ENCODE peak calls at places on chromosomes 16 and 17, in four cellular contexts. S is T-cell, J is OCI-LY7, A is stomach. O is an unnamed sample.

GRCh38 chr16:9039208-9039607 is 52.2 kb upstream of the HAPSTR1 start:
- DNase-seq in J (peak), A (no peak), S (no peak), O (peak)

GRCh38 chr16:11432856-11433395 is 87.7 kb downstream of the RMI2 start:
- DNase-seq in J (no peak), A (no peak), S (no peak), O (no peak)

GRCh38 chr16:17520567-17520966 is 49.8 kb upstream of the XYLT1 start:
- DNase-seq in A (no peak), S (no peak), J (no peak), O (no peak)

GRCh38 chr17:38893113-38893512 is 23.3 kb downstream of the LASP1 start:
- DNase-seq in J (no peak), A (no peak), S (no peak), O (no peak)

GRCh38 chr17:28008526-28008925 is 34.0 kb upstream of the NLK start:
- DNase-seq in S (no peak), J (peak), A (peak), O (peak)

GRCh38 chr17:70479779-70480178 is 310.4 kb downstream of the KCNJ2 start:
- DNase-seq in A (no peak), J (no peak), S (no peak), O (no peak)

GRCh38 chr16:83305092-83305491 is 502.7 kb upstream of the HSBP1 start:
- DNase-seq in J (no peak), S (no peak), A (no peak), O (no peak)

GRCh38 chr17:70905796-70906195 is 736.5 kb downstream of the KCNJ2 start:
- DNase-seq in A (no peak), J (no peak), S (no peak), O (no peak)

GRCh38 chr16:85931596-85932402 is 32.8 kb downstream of the IRF8 start:
- DNase-seq in A (no peak), S (no peak), J (peak), O (no peak)

GRCh38 chr16:67431805-67432476 is 1.0 kb downstream of the HSD11B2 start:
- DNase-seq in S (no peak), J (no peak), A (no peak), O (no peak)

GRCh38 chr17:43094129-43094834 is 30.9 kb downstream of the BRCA1 start:
- DNase-seq in J (no peak), S (no peak), A (no peak), O (no peak)

GRCh38 chr17:5069724-5070123 is 8.5 kb upstream of the ZFP3 start:
- DNase-seq in S (no peak), A (no peak), J (no peak), O (no peak)

GRCh38 chr17:31248986-31249385 is 48.1 kb downstream of the OMG start:
- DNase-seq in J (no peak), A (no peak), S (no peak), O (no peak)

GRCh38 chr16:8956265-8957060 is 7.2 kb downstream of the USP7 start:
- DNase-seq in J (no peak), A (no peak), S (no peak), O (no peak)

GRCh38 chr17:37131064-37131463 is 182.3 kb downstream of the AATF start:
- DNase-seq in J (no peak), A (no peak), S (no peak), O (no peak)

GRCh38 chr17:12815642-12816141 is 26.4 kb downstream of the ARHGAP44 start:
- DNase-seq in A (no peak), S (no peak), J (peak), O (no peak)

GRCh38 chr17:82611140-82612058 is 36.8 kb downstream of the WDR45B start:
- DNase-seq in J (peak), S (no peak), A (no peak), O (no peak)

GRCh38 chr17:33209671-33210070 is 83.4 kb downstream of the ASIC2 start:
- DNase-seq in J (no peak), S (no peak), A (no peak), O (no peak)

GRCh38 chr17:17669081-17669850 is 12.0 kb upstream of the RAI1 start:
- DNase-seq in S (no peak), A (no peak), J (no peak), O (no peak)

GRCh38 chr17:47320879-47321502 is 2.8 kb upstream of the EFCAB13 start:
- DNase-seq in J (no peak), A (no peak), S (no peak), O (no peak)

GRCh38 chr17:63356275-63356905 is 89.7 kb downstream of the CYB561 start:
- DNase-seq in J (no peak), S (no peak), A (no peak), O (no peak)

GRCh38 chr16:77556203-77556602 is 121.4 kb upstream of the ADAMTS18 start:
- DNase-seq in A (no peak), S (no peak), J (no peak), O (no peak)

GRCh38 chr16:50448522-50448921 is 79.7 kb upstream of the BRD7 start:
- DNase-seq in A (no peak), J (no peak), S (no peak), O (no peak)

GRCh38 chr16:68411086-68411485 is 37.2 kb downstream of the SMPD3 start:
- DNase-seq in J (no peak), S (no peak), A (no peak), O (no peak)

GRCh38 chr16:8762254-8762653 is 35.2 kb downstream of the TMEM186 start:
- DNase-seq in A (no peak), S (no peak), J (no peak), O (no peak)

GRCh38 chr17:73420897-73421296 is 109.1 kb upstream of the CDC42EP4 start:
- DNase-seq in J (peak), S (no peak), A (no peak), O (no peak)

GRCh38 chr16:69917739-69918138 is 33.4 kb upstream of the CLEC18A start:
- DNase-seq in A (no peak), J (no peak), S (no peak), O (no peak)

GRCh38 chr16:1430759-1431496 is at the start of gene PERCC1:
- DNase-seq in A (peak), S (no peak), J (no peak), O (no peak)

GRCh38 chr17:15154618-15155017 is 110.5 kb downstream of the PMP22 start:
- DNase-seq in J (no peak), S (no peak), A (no peak), O (no peak)

GRCh38 chr17:58920773-58921172 is 165.1 kb downstream of the PPM1E start:
- DNase-seq in S (no peak), A (no peak), J (no peak), O (no peak)

GRCh38 chr17:2087597-2088211 is 32.8 kb downstream of the HIC1 start:
- DNase-seq in A (no peak), J (peak), S (peak), O (peak)

GRCh38 chr16:56603589-56603988 is 4.8 kb upstream of the MT2A start:
- DNase-seq in S (no peak), A (peak), J (peak), O (peak)

GRCh38 chr16:83738926-83739503 is 68.8 kb upstream of the HSBP1 start:
- DNase-seq in S (no peak), J (no peak), A (no peak), O (no peak)

GRCh38 chr17:20302191-20302917 is 165.0 kb downstream of the LGALS9B start:
- DNase-seq in J (no peak), A (no peak), S (no peak), O (no peak)

GRCh38 chr17:41632482-41633105 is 8.2 kb upstream of the KRT17 start:
- DNase-seq in J (no peak), S (no peak), A (no peak), O (no peak)

GRCh38 chr17:9473716-9474115 is 101.9 kb downstream of the STX8 start:
- DNase-seq in J (no peak), S (no peak), A (no peak), O (no peak)

GRCh38 chr16:80948886-80949502 is 57.7 kb downstream of the CMC2 start:
- DNase-seq in J (peak), S (no peak), A (no peak), O (peak)

GRCh38 chr17:77801545-77802332 is 156.8 kb upstream of the TNRC6C start:
- DNase-seq in A (no peak), J (no peak), S (no peak), O (no peak)

GRCh38 chr17:58315281-58315711 is 13.3 kb downstream of the TSPOAP1 start:
- DNase-seq in S (no peak), A (peak), J (no peak), O (peak)

GRCh38 chr17:58665946-58666857 is 25.6 kb downstream of the TEX14 start:
- DNase-seq in A (no peak), S (no peak), J (no peak), O (no peak)